ENCODE peak calls at places on chromosome 5, in six cellular contexts. M is neuronal stem cell; E is CD8-positive, alpha-beta memory T cell; R is epithelial cell of prostate; G is brain microvascular endothelial cell; D is Peyer's patch. L is an unnamed sample.

GRCh38 chr5:176700239-176700847 is 53.1 kb downstream of the TSPAN17 start:
- DNase-seq in D (no peak), G (no peak), M (peak; percentile 60), E (no peak), R (no peak), L (no peak)

GRCh38 chr5:179819296-179820126 is 1.2 kb upstream of the SQSTM1 start:
- DNase-seq in E (peak; percentile 68), G (peak; percentile 48), D (peak; percentile 82), M (no peak), R (no peak), L (peak; percentile 81)

GRCh38 chr5:132962429-132962928 is 955 bp downstream of the AFF4 start:
- DNase-seq in M (peak; percentile 56), G (peak; percentile 43), E (no peak), D (no peak), R (no peak), L (peak; percentile 30)

GRCh38 chr5:74621492-74621891 is 19.0 kb downstream of the ENC1 start:
- DNase-seq in D (no peak), R (no peak), E (no peak), G (no peak), M (no peak), L (no peak)

GRCh38 chr5:160175438-160176218 is 53.7 kb upstream of the FABP6 start:
- DNase-seq in G (no peak), R (no peak), M (no peak), E (no peak), D (peak; percentile 60), L (no peak)

GRCh38 chr5:74394924-74395880 is 245.3 kb downstream of the ENC1 start:
- DNase-seq in M (no peak), R (peak; percentile 94), E (no peak), D (no peak), G (no peak), L (peak; percentile 47)

GRCh38 chr5:68459093-68459492 is 243.5 kb downstream of the PIK3R1 start:
- DNase-seq in M (no peak), G (no peak), E (no peak), D (no peak), R (no peak), L (no peak)

GRCh38 chr5:131628990-131629389 is 6.0 kb downstream of the RAPGEF6 start:
- DNase-seq in R (no peak), E (no peak), M (no peak), D (no peak), G (peak; percentile 71), L (no peak)

GRCh38 chr5:4018968-4019766 is 423.5 kb downstream of the IRX1 start:
- DNase-seq in D (no peak), R (peak; percentile 5), M (no peak), E (no peak), G (no peak), L (no peak)

GRCh38 chr5:150068472-150068871 is 17.9 kb downstream of the CSF1R start:
- DNase-seq in R (no peak), M (no peak), D (peak; percentile 46), G (no peak), E (no peak), L (no peak)

GRCh38 chr5:115626444-115626823 is 598 bp upstream of the TMED7 start:
- DNase-seq in M (no peak), D (no peak), E (no peak), G (peak; percentile 49), R (no peak), L (no peak)

GRCh38 chr5:140821375-140822280 is at the start of gene PCDHA5:
- DNase-seq in G (peak; percentile 22), R (no peak), M (no peak), D (no peak), E (no peak), L (no peak)

GRCh38 chr5:176916337-176916736 is 17.2 kb upstream of the HK3 start:
- DNase-seq in M (no peak), G (no peak), E (no peak), D (no peak), R (no peak), L (no peak)

GRCh38 chr5:87393331-87393730 is 19.4 kb downstream of the CCNH start:
- DNase-seq in G (no peak), R (no peak), E (no peak), M (no peak), D (no peak), L (no peak)

GRCh38 chr5:172909931-172910502 is 49.2 kb upstream of the RPL26L1 start:
- DNase-seq in G (peak; percentile 84), R (no peak), M (no peak), D (no peak), E (no peak), L (peak; percentile 11)

GRCh38 chr5:179793470-179794139 is at the start of gene LTC4S:
- DNase-seq in R (no peak), D (peak; percentile 57), E (peak; percentile 80), G (no peak), M (no peak), L (peak; percentile 52)

GRCh38 chr5:33894566-33894965 is 2.8 kb upstream of the ADAMTS12 start:
- DNase-seq in E (no peak), G (peak; percentile 54), M (no peak), D (no peak), R (no peak), L (no peak)

GRCh38 chr5:140181525-140181924 is 6.5 kb downstream of the CYSTM1 start:
- DNase-seq in E (no peak), D (no peak), G (no peak), M (no peak), R (no peak), L (no peak)

GRCh38 chr5:141976176-141976575 is 7.3 kb downstream of the RNF14 start:
- DNase-seq in D (no peak), M (no peak), E (no peak), G (no peak), R (no peak), L (no peak)

GRCh38 chr5:141968914-141969608 is at the start of gene RNF14:
- DNase-seq in R (peak; percentile 48), G (peak; percentile 89), D (peak; percentile 96), E (peak; percentile 96), M (peak; percentile 87), L (peak; percentile 91)

GRCh38 chr5:141978389-141978788 is 9.5 kb downstream of the RNF14 start:
- DNase-seq in D (no peak), E (no peak), G (no peak), R (no peak), M (no peak), L (no peak)

GRCh38 chr5:141969783-141970741 is 1.2 kb downstream of the RNF14 start:
- DNase-seq in M (no peak), E (no peak), D (no peak), R (no peak), G (peak; percentile 21), L (no peak)

DNA sequence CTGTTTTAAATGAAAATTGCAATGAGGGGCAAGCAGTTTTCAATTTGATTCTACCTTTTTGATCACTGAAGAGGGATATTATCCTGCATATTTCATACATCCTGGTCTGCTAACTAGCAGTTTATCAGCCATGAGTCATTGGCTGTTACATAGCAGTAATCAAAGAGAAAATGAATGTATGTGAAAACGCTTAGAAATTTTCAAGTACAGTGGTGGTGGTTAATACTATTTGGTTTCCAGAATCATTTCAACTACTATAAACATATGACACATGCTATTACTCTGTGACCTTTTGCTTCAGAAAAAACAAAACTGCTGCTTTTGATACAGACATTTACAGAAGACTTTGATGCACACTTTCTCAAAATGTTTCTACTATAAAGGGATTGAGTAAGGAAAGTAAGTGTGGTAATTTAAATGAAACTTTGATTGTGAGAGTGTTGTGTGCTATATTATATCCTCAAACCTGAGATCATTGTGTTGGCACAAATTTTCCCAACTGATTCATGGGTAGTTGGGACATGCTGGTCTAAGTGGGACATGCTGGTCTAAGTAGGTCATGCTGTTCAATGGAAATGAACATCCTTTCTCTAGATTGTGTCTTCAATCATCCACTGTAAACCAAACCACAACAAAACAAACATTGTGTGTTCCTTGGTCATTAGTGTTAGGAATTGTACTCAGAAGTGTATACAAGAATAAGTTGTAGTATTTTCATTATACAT is 5.1 kb downstream of the RNF14 start:
- DNase-seq in R (no peak), E (no peak), G (peak; percentile 38), D (no peak), M (no peak), L (no peak)
- H3K27ac ChIP-seq in R (no peak overlapping the region), E (no peak overlapping the region), G (peak overlapping the region; percentile 27), D (no peak overlapping the region), M (no peak overlapping the region), L (no peak overlapping the region)

GRCh38 chr5:154273028-154273617 is 82.6 kb downstream of the GALNT10 start:
- DNase-seq in D (no peak), G (no peak), M (no peak), R (peak; percentile 3), E (no peak), L (peak; percentile 25)
- H3K27ac ChIP-seq in D (no peak overlapping the region), G (no peak overlapping the region), M (no peak overlapping the region), R (no peak overlapping the region), E (peak overlapping the region; percentile 32), L (no peak overlapping the region)

GRCh38 chr5:58437661-58438060 is 22.2 kb downstream of the PLK2 start:
- DNase-seq in E (no peak), G (no peak), D (no peak), R (no peak), M (no peak), L (no peak)

GRCh38 chr5:58439094-58439644 is 20.7 kb downstream of the PLK2 start:
- DNase-seq in D (no peak), E (no peak), M (no peak), R (no peak), G (no peak), L (peak; percentile 24)

GRCh38 chr5:58444805-58445204 is 15.1 kb downstream of the PLK2 start:
- DNase-seq in G (no peak), R (no peak), E (no peak), M (no peak), D (no peak), L (no peak)

GRCh38 chr5:58440882-58441281 is 19.0 kb downstream of the PLK2 start:
- DNase-seq in R (no peak), E (no peak), D (no peak), M (no peak), G (no peak), L (no peak)
- H3K27ac ChIP-seq in R (no peak overlapping the region), E (no peak overlapping the region), D (no peak overlapping the region), M (no peak overlapping the region), G (no peak overlapping the region), L (no peak overlapping the region)

GRCh38 chr5:170266570-170267379 is 30.8 kb downstream of the LCP2 start:
- DNase-seq in R (no peak), M (no peak), E (peak; percentile 69), D (no peak), G (no peak), L (no peak)

GRCh38 chr5:170263906-170264305 is 31.1 kb downstream of the C5orf58 start:
- DNase-seq in R (no peak), G (no peak), E (no peak), M (no peak), D (no peak), L (no peak)

GRCh38 chr5:170267431-170268152 is 30.0 kb downstream of the LCP2 start:
- DNase-seq in G (peak; percentile 69), D (no peak), E (peak; percentile 87), R (no peak), M (peak; percentile 74), L (peak; percentile 50)

GRCh38 chr5:170268153-170268689 is 29.4 kb downstream of the LCP2 start:
- DNase-seq in R (no peak), D (no peak), G (no peak), E (no peak), M (no peak), L (no peak)

DNA sequence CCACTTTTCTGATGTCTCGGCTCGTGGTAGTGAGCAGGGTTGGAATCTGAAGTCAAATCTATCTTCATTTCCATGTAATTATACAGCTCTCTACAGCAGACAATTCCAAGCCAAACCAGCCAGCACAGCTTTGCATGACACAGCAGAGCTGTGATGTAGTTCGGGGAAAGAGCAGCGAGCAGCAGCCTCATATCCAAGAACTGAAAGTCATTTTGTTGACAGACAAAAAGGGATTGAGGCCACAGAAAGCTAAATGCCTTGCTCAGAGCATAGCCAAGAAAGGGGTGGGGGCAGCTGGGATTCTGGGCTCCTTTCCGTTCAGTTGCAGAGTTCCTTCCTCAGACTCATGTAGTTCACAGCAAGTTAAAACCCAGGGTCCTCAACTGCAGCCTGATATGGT is 32.0 kb downstream of the LCP2 start:
- DNase-seq in D (no peak), G (no peak), E (no peak), R (no peak), M (no peak), L (no peak)
- H3K27ac ChIP-seq in D (peak overlapping the region; percentile 65), G (no peak overlapping the region), E (peak overlapping the region; percentile 17), R (no peak overlapping the region), M (no peak overlapping the region), L (no peak overlapping the region)

L was measured in pancreas.